ENCODE peak calls at places on chromosome 21, in six cellular contexts. F is tibial nerve, W is bronchial epithelial cell, N is BE2C, D is HFF-Myc, S is progenitor cell of endocrine pancreas. G is an unnamed sample.

GRCh38 chr21:39388038-39388810 is 39.3 kb upstream of the HMGN1 start:
- DNase-seq in F (peak), W (peak), D (no peak), S (peak), N (peak), G (peak)

GRCh38 chr21:43611598-43612369 is 47.5 kb downstream of the HSF2BP start:
- DNase-seq in D (no peak), W (peak), N (peak), F (peak), S (peak), G (no peak)

GRCh38 chr21:35257413-35257812 is 208.3 kb upstream of the RUNX1 start:
- DNase-seq in S (no peak), D (peak), N (no peak), W (peak), F (no peak), G (peak)

GRCh38 chr21:26124421-26124833 is 46.1 kb downstream of the APP start:
- DNase-seq in D (no peak), S (no peak), N (no peak), W (peak), F (no peak), G (no peak)

GRCh38 chr21:27190601-27191000 is 223.7 kb upstream of the ADAMTS5 start:
- DNase-seq in F (no peak), S (no peak), D (no peak), W (no peak), N (peak), G (no peak)

GRCh38 chr21:40685121-40685630 is 161.8 kb downstream of the DSCAM start:
- DNase-seq in S (no peak), W (peak), D (no peak), F (no peak), N (no peak), G (no peak)

GRCh38 chr21:35528109-35529042 is 479.3 kb upstream of the RUNX1 start:
- DNase-seq in W (no peak), F (no peak), D (no peak), N (no peak), S (no peak), G (no peak)

GRCh38 chr21:40166291-40166843 is 299.1 kb downstream of the PCP4 start:
- DNase-seq in D (no peak), W (no peak), F (no peak), N (no peak), S (no peak), G (no peak)

GRCh38 chr21:30839304-30839703 is 9.7 kb upstream of the KRTAP7-1 start:
- DNase-seq in N (peak), D (peak), F (no peak), W (peak), S (peak), G (no peak)

GRCh38 chr21:15221799-15222386 is 157.1 kb upstream of the NRIP1 start:
- DNase-seq in F (no peak), S (no peak), N (peak), W (peak), D (peak), G (no peak)

GRCh38 chr21:31326478-31327247 is 17.4 kb downstream of the TIAM1 start:
- DNase-seq in D (no peak), N (no peak), F (no peak), S (no peak), W (no peak), G (no peak)

GRCh38 chr21:35428041-35428400 is 378.9 kb upstream of the RUNX1 start:
- DNase-seq in S (no peak), F (no peak), W (no peak), N (no peak), D (no peak), G (no peak)

GRCh38 chr21:16084776-16085364 is 355.1 kb downstream of the USP25 start:
- DNase-seq in D (peak), F (no peak), S (no peak), W (peak), N (no peak), G (no peak)

GRCh38 chr21:39441502-39442475 is 3.8 kb downstream of the LCA5L start:
- DNase-seq in W (peak), F (no peak), N (peak), D (no peak), S (no peak), G (no peak)

GRCh38 chr21:25934771-25935224 is 200.0 kb downstream of the GABPA start:
- DNase-seq in N (no peak), F (peak), S (no peak), W (peak), D (peak), G (no peak)

GRCh38 chr21:27423073-27423472 is 456.2 kb upstream of the ADAMTS5 start:
- DNase-seq in F (peak), N (no peak), D (peak), S (no peak), W (peak), G (no peak)

GRCh38 chr21:39612233-39613028 is at the start of gene B3GALT5:
- DNase-seq in N (no peak), F (no peak), D (no peak), S (peak), W (no peak), G (no peak)

GRCh38 chr21:31622397-31622796 is 37.1 kb upstream of the SOD1 start:
- DNase-seq in S (no peak), W (no peak), F (no peak), D (no peak), N (no peak), G (no peak)

DNA sequence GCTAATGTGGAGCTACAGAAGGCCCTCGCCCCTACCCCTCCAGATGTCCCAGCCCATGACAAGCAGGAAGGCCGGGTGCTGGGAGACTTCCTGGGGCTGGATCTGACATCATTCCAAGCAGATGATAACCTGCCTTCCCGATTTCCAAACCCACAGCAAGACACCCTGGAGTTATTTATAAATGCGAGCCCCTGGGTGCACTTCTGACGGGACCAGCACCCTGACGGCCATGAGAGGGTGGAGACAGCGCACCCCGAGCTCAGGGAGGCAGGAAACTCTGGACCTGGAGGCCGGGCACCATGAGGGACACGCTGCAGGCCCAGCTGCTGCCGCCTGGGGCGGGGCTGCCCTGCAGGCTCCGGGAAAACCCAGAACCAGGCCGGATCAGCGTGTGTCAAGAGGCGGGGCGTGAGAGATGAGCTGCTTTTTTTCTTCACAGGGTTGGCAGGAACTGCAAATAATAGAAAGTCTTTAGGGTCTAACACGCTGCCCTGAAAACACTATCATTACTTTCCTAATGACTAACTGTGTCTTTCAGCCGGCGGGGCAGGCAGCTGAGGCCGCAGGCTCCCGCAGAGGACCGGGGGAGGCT is 2.5 kb upstream of the PCBP3 start:
- DNase-seq in D (no peak), F (no peak), W (no peak), N (peak), S (no peak), G (no peak)
- TF ChIP-seq CTCF in D (peak), F (peak), W (no peak), N (peak), S (peak), G (no peak)

DNA sequence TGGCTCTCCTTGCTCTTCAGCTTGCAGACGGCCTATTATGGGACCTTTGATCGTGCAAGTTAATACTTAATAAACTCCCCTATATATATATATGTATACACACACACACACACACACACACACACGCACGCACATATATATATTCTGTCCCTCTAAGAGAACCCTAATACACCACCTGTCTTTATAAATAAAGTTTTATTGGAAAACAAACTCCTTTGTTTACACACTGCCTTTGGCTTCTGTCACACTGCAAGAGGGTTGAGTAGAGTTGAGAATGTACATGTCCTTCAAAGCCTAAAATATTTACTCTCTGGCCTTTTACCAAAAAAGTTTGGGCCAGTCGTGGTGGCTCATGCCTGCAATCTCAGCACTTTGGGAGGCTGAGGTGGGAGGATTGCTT is 26.2 kb upstream of the SIM2 start:
- DNase-seq in N (no peak), D (no peak), W (no peak), F (no peak), S (no peak), G (no peak)
- TF ChIP-seq CTCF in N (no peak), D (no peak), W (no peak), F (no peak), S (no peak), G (no peak)

DNA sequence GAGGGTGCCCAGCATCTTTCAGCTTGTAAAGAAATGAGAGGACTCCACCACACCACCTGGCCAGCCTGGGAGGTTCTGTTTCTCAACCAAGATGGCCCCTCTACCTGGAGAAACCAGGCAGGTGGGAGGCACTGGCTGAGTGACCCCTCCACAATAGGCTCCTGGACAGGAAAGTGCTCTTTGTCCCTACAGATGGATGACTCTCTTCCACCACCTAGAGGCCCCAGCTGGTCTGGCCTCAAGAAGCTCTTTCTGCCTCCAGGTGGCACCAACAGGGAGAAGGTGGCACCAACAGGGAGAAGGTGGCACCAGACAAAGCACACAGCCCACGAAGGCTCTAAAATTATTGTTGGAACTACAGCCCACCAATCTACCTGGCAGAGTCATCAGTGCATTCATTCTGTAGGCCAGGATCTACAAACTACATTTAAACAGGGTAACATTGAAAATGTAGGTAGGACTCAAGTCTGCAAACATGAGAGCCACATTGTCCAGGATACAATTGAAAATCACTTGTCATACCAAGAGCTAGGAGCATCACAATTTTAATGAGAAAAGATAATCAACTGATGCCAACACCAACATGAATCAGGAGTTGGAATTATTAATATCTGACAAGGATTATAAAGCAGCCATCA is 14.4 kb downstream of the TMPRSS3 start:
- DNase-seq in S (no peak), N (peak), D (no peak), F (no peak), W (peak), G (no peak)
- TF ChIP-seq CTCF in S (peak), N (peak), D (peak), F (no peak), W (peak), G (no peak)

DNA sequence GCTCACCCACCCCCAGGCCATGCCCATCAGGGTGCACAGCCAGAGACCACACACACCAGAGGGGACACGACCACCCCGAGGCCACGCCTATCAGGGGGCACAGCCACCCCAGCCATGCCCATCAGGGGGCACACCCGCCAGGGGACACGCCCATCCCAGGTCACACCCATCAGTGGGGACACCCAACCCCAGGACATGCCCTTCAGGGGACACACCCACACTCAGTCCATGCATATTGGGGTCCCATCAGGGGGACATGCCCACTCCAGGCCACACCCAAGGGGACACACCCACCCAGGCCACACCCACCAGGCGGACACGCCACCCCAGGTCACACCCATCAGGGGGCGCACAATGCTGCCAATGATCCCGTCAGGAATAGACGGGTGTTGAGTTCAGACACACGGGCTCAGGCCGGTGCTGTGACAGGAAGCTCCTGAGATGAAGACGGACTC is 20.7 kb downstream of the MCM3AP start:
- DNase-seq in D (no peak), F (no peak), N (no peak), W (no peak), S (no peak), G (no peak)
- TF ChIP-seq CTCF in D (no peak), F (no peak), N (no peak), W (no peak), S (no peak), G (no peak)

GRCh38 chr21:45336535-45336810 is 48.8 kb upstream of the POFUT2 start:
- DNase-seq in N (no peak), F (no peak), S (no peak), W (no peak), D (no peak), G (no peak)

GRCh38 chr21:45338326-45339017 is 50.8 kb upstream of the POFUT2 start:
- DNase-seq in N (peak), D (no peak), W (no peak), S (no peak), F (no peak), G (no peak)

GRCh38 chr21:45335761-45336534 is 48.3 kb upstream of the POFUT2 start:
- DNase-seq in F (no peak), D (no peak), S (no peak), N (peak), W (no peak), G (no peak)

GRCh38 chr21:45335151-45335760 is 47.6 kb upstream of the POFUT2 start:
- DNase-seq in D (no peak), S (no peak), N (no peak), W (no peak), F (no peak), G (no peak)

GRCh38 chr21:45336870-45337269 is 49.2 kb upstream of the POFUT2 start:
- DNase-seq in N (peak), W (no peak), S (no peak), D (no peak), F (no peak), G (no peak)
- TF ChIP-seq CTCF in N (no peak), W (no peak), S (no peak), D (no peak), F (no peak), G (no peak)

DNA sequence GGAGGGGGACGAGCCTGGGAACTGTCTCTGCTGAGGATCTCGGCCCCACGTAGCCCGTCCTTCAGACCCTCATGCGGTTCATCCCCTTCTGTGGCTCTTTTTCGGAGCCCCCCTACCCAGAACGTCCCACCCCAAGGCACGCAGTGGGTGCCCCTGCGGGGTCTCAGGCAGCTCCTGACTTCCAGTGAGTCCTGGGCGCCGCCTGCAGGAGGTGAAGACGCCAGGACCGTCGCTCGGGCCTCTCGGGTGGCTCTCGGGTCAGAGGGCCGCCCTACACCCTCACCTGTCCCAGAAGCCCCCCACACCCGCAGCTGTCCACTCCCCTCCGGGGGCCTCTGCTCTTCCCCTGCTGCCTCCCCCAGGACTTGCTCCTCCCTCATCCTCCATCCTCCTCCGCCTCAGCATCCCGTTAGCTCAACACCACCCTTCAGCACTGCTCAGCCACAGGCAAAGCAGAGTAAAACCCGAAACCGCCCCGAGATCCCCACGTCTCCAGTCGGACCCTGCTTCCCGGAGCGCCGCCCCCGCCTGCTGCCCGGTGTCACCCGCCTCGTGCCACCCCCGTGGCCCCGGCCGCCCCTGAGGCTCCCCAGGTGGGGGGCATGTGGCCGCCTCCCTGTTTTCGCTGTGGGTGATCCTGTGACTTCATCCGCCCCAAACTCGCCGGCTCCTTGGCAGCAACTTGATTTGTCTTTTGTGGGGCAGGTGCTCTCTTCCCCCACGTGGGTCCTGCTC is 13.3 kb upstream of the POFUT2 start:
- DNase-seq in D (no peak), S (no peak), F (no peak), W (no peak), N (peak), G (peak)
- TF ChIP-seq CTCF in D (no peak), S (no peak), F (no peak), W (no peak), N (no peak), G (no peak)

GRCh38 chr21:37561941-37562919 is 195.7 kb downstream of the DYRK1A start:
- DNase-seq in F (no peak), N (no peak), W (no peak), D (no peak), S (no peak), G (no peak)
- TF ChIP-seq CTCF in F (no peak), N (no peak), W (no peak), D (no peak), S (no peak), G (no peak)

GRCh38 chr21:42010507-42011493 is 640 bp upstream of the ZBTB21 start:
- DNase-seq in F (no peak), W (no peak), N (peak), D (no peak), S (peak), G (no peak)
- TF ChIP-seq CTCF in F (peak), W (no peak), N (no peak), D (no peak), S (peak), G (no peak)

DNA sequence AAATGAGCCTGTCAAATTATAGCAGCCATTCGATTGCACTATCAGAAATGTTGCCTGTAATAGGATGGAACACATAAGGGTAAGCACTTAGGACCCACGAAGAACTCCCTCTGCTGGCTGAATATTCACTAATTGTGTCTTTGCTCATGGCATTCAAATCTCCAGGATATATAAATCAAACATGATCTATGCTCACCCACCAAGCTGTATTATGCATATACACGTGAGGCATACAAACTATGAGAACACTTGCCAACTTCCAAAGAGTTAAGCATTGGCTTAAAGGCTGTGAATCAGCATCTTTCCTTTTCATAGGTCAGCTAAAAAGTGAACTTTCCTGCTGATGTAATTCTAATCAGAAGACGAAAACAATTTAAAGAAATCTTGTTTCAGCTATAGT is 34.5 kb downstream of the TMPRSS15 start:
- DNase-seq in S (no peak), W (no peak), N (peak), F (no peak), D (no peak), G (no peak)
- TF ChIP-seq CTCF in S (peak), W (no peak), N (peak), F (no peak), D (no peak), G (no peak)

GRCh38 chr21:18810136-18810535 is 406.6 kb upstream of the TMPRSS15 start:
- DNase-seq in F (no peak), D (no peak), S (no peak), W (no peak), N (no peak), G (no peak)
- TF ChIP-seq CTCF in F (no peak), D (no peak), S (no peak), W (no peak), N (no peak), G (no peak)